ENCODE peak calls at places on chromosomes 5 and 9, in nine cellular contexts. E is RWPE1, A is fibroblast of lung, O is GM12865, D is GM06990, J is LNCaP clone FGC, K is neural progenitor cell, I is HL-60, P is AG04450. G is an unnamed sample.

GRCh38 chr5:179266291-179267070 is 78.8 kb downstream of the ADAMTS2 start:
- DNase-seq in E (no peak), A (no peak), O (no peak), D (no peak), J (no peak), K (no peak), I (no peak), P (no peak), G (peak)

GRCh38 chr9:30280229-30280900 is 2104.1 kb upstream of the ACO1 start:
- DNase-seq in E (no peak), A (no peak), O (no peak), D (no peak), J (no peak), K (no peak), I (no peak), P (no peak), G (no peak)

GRCh38 chr9:21505425-21506179 is 23.5 kb upstream of the IFNE start:
- DNase-seq in E (no peak), A (peak), O (no peak), D (no peak), J (no peak), K (no peak), I (peak), P (no peak), G (no peak)

GRCh38 chr9:123928471-123929176 is 1.3 kb downstream of the DENND1A start:
- DNase-seq in E (no peak), A (peak), O (peak), D (peak), J (no peak), K (no peak), I (peak), P (no peak), G (no peak)

GRCh38 chr9:124306098-124306735 is 48.5 kb downstream of the NEK6 start:
- DNase-seq in E (peak), A (peak), O (no peak), D (no peak), J (no peak), K (no peak), I (peak), P (peak), G (no peak)

GRCh38 chr5:14038341-14038959 is 94.0 kb upstream of the DNAH5 start:
- DNase-seq in E (peak), A (peak), O (no peak), D (no peak), J (no peak), K (no peak), I (no peak), P (peak), G (no peak)

GRCh38 chr5:111223086-111223789 is 946 bp upstream of the CAMK4 start:
- DNase-seq in E (peak), A (no peak), O (no peak), D (no peak), J (no peak), K (no peak), I (no peak), P (no peak), G (no peak)

GRCh38 chr5:27124590-27124989 is 86.2 kb upstream of the CDH9 start:
- DNase-seq in E (peak), A (peak), O (no peak), D (no peak), J (peak), K (peak), I (no peak), P (no peak), G (no peak)

GRCh38 chr5:150398432-150399157 is 14.1 kb downstream of the CD74 start:
- DNase-seq in E (no peak), A (no peak), O (peak), D (peak), J (no peak), K (no peak), I (no peak), P (no peak), G (no peak)

GRCh38 chr5:1911773-1912235 is 29.1 kb upstream of the IRX4 start:
- DNase-seq in E (no peak), A (no peak), O (no peak), D (no peak), J (no peak), K (no peak), I (no peak), P (no peak), G (no peak)

GRCh38 chr5:151596839-151597539 is 5.9 kb upstream of the FAT2 start:
- DNase-seq in E (no peak), A (no peak), O (no peak), D (no peak), J (no peak), K (peak), I (no peak), P (no peak), G (no peak)

GRCh38 chr5:94778299-94778698 is 159.8 kb downstream of the SLF1 start:
- DNase-seq in E (no peak), A (no peak), O (no peak), D (no peak), J (no peak), K (no peak), I (no peak), P (no peak), G (no peak)

GRCh38 chr5:176389114-176389768 is 690 bp downstream of the HIGD2A start:
- DNase-seq in E (no peak), A (no peak), O (no peak), D (no peak), J (no peak), K (no peak), I (no peak), P (no peak), G (no peak)

GRCh38 chr9:101119206-101119819 is 90.8 kb downstream of the PLPPR1 start:
- DNase-seq in E (peak), A (no peak), O (peak), D (no peak), J (peak), K (peak), I (peak), P (no peak), G (no peak)

DNA sequence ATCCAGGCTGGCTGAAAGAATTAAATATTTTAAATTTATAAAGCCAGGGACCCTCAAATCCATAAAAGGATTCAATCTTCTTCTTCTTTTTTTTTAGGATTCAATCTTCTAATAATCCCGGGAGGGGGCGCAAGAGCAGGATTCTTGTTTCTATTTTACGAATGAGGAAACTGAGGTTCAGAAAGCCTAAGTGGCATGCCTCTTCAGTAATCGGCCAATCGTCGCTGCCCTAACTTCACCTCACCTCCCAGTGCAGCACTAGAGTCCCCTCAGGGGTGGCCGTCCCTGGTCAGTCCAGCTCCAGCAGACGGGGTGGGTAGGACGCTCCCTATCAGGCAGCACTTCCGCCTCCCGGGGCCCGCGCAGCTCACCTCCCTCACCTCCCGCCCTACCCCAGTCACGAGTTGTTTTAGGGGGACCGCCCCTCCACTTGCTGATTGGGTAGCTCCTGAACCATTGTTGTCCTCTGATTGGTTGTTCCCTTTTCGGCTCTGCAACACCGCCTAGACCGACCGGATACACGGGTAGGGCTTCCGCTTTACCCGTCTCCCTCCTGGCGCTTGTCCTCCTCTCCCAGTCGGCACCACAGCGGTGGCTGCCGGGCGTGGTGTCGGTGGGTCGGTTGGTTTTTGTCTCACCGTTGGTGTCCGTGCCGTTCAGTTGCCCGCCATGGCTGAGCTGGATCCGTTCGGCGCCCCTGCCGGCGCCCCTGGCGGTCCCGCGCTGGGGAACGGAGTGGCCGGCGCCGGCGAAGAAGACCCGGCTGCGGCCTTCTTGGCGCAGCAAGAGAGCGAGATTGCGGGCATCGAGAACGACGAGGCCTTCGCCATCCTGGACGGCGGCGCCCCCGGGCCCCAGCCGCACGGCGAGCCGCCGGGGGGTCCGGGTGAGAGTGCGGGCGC is at the start of gene CLTA:
- DNase-seq in E (peak), A (peak), O (peak), D (peak), J (peak), K (peak), I (peak), P (peak), G (peak)
- TF ChIP-seq CTCF in E (peak), A (peak), O (peak), D (peak), J (peak), K (peak), I (no peak), P (peak), G (peak)

GRCh38 chr5:53991942-53992341 is 318.4 kb downstream of the ARL15 start:
- DNase-seq in E (no peak), A (peak), O (peak), D (no peak), J (no peak), K (no peak), I (no peak), P (no peak), G (no peak)
- TF ChIP-seq CTCF in E (no peak), A (peak), O (peak), D (peak), J (peak), K (peak), I (no peak), P (no peak), G (no peak)

GRCh38 chr5:177489119-177489716 is 8.2 kb downstream of the PDLIM7 start:
- DNase-seq in E (no peak), A (no peak), O (peak), D (no peak), J (no peak), K (peak), I (no peak), P (no peak), G (no peak)
- TF ChIP-seq CTCF in E (no peak), A (no peak), O (peak), D (peak), J (no peak), K (peak), I (no peak), P (no peak), G (no peak)

DNA sequence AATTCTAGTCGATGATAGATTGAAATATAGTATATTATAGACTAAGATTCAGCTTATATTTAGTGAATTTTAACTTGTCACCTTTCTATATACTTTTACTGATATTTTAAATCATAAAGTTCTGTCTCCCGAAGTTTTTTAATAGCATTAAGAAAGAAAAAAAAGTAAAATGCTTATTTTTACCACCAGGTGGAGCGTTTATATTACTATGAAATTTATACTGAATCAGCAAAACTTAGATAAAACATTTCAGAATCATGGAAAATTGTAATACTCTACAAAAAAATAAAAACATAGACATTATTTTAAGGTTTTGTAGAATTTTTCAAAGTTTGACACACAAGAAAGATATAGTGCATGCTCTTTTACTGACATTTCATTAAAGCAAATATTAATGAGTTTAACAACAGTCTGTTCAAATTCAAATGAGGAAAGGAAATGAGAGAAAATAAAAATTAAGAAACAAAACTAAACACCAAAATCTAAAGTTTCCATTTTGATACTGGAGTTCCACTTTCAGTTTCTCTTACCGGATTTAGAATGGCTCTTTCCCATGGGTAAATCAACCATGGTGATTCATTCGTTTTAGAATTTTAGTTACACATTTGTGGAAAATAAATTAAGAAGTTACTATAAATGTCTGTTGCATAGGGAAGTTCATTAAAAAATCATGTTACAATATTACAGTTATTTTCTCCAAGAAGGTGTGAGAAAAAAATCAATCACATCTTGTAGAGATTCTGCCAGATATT is 1035.3 kb downstream of the CDH12 start:
- DNase-seq in E (no peak), A (peak), O (no peak), D (no peak), J (no peak), K (no peak), I (no peak), P (no peak), G (no peak)
- TF ChIP-seq CTCF in E (peak), A (no peak), O (no peak), D (no peak), J (peak), K (peak), I (no peak), P (peak), G (no peak)

G was measured in natural killer cell.